ENCODE peak calls at places on chromosomes 13 and 19, in four cellular contexts. One of them, this sample, is unnamed.

GRCh38 chr19:51136891-51137551 is 5.1 kb upstream of the SIGLEC7 start:
- DNase-seq in upper lobe of left lung: peak; percentile 60
- DNase-seq in pancreas: no peak
- DNase-seq in gastrocnemius medialis: peak; percentile 29
- DNase-seq in this sample: no peak

GRCh38 chr19:3682741-3683404 is 17.4 kb downstream of the PIP5K1C start:
- DNase-seq in gastrocnemius medialis: no peak
- DNase-seq in pancreas: no peak
- DNase-seq in upper lobe of left lung: no peak
- DNase-seq in this sample: peak; percentile 53

GRCh38 chr13:26132756-26133155 is 80.9 kb upstream of the SHISA2 start:
- DNase-seq in gastrocnemius medialis: no peak
- DNase-seq in pancreas: no peak
- DNase-seq in upper lobe of left lung: no peak
- DNase-seq in this sample: no peak

GRCh38 chr13:112756967-112757758 is 67.3 kb downstream of the ATP11A start:
- DNase-seq in pancreas: no peak
- DNase-seq in gastrocnemius medialis: no peak
- DNase-seq in upper lobe of left lung: no peak
- DNase-seq in this sample: peak; percentile 42

GRCh38 chr19:33403221-33403972 is 29.9 kb downstream of the CEBPG start:
- DNase-seq in gastrocnemius medialis: peak; percentile 10
- DNase-seq in upper lobe of left lung: peak; percentile 77
- DNase-seq in pancreas: peak; percentile 46
- DNase-seq in this sample: peak; percentile 37

GRCh38 chr13:28654276-28654675 is 4.7 kb upstream of the POMP start:
- DNase-seq in gastrocnemius medialis: no peak
- DNase-seq in upper lobe of left lung: no peak
- DNase-seq in pancreas: no peak
- DNase-seq in this sample: no peak

GRCh38 chr19:3644351-3645066 is 17.9 kb upstream of the CACTIN start:
- DNase-seq in gastrocnemius medialis: no peak
- DNase-seq in pancreas: no peak
- DNase-seq in upper lobe of left lung: no peak
- DNase-seq in this sample: no peak

GRCh38 chr19:12952488-12953455 is 4.3 kb downstream of the GADD45GIP1 start:
- DNase-seq in pancreas: no peak
- DNase-seq in upper lobe of left lung: no peak
- DNase-seq in gastrocnemius medialis: no peak
- DNase-seq in this sample: peak; percentile 73

GRCh38 chr13:80113714-80114454 is 227.0 kb downstream of the SPRY2 start:
- DNase-seq in pancreas: no peak
- DNase-seq in gastrocnemius medialis: no peak
- DNase-seq in upper lobe of left lung: no peak
- DNase-seq in this sample: no peak

GRCh38 chr19:41411682-41412265 is 14.2 kb downstream of the BCKDHA start:
- DNase-seq in upper lobe of left lung: no peak
- DNase-seq in gastrocnemius medialis: peak; percentile 89
- DNase-seq in pancreas: no peak
- DNase-seq in this sample: no peak

GRCh38 chr19:46428278-46429141 is at the start of gene PNMA8C:
- DNase-seq in pancreas: peak; percentile 70
- DNase-seq in upper lobe of left lung: peak; percentile 22
- DNase-seq in gastrocnemius medialis: peak; percentile 27
- DNase-seq in this sample: peak; percentile 95

GRCh38 chr19:18668252-18668631 is 15.2 kb upstream of the CRTC1 start:
- DNase-seq in upper lobe of left lung: no peak
- DNase-seq in pancreas: no peak
- DNase-seq in gastrocnemius medialis: no peak
- DNase-seq in this sample: peak; percentile 75

GRCh38 chr13:75749407-75749806 is 113.3 kb downstream of the LMO7 start:
- DNase-seq in pancreas: no peak
- DNase-seq in gastrocnemius medialis: peak; percentile 72
- DNase-seq in upper lobe of left lung: no peak
- DNase-seq in this sample: peak; percentile 80

GRCh38 chr19:30449673-30450072 is 77.5 kb downstream of the ZNF536 start:
- DNase-seq in gastrocnemius medialis: no peak
- DNase-seq in pancreas: no peak
- DNase-seq in upper lobe of left lung: no peak
- DNase-seq in this sample: no peak

GRCh38 chr13:27359203-27359821 is 65.1 kb upstream of the GTF3A start:
- DNase-seq in upper lobe of left lung: peak; percentile 60
- DNase-seq in pancreas: peak; percentile 64
- DNase-seq in gastrocnemius medialis: peak; percentile 30
- DNase-seq in this sample: peak; percentile 72

GRCh38 chr13:45989607-45990006 is 62.9 kb downstream of the ZC3H13 start:
- DNase-seq in upper lobe of left lung: no peak
- DNase-seq in gastrocnemius medialis: no peak
- DNase-seq in pancreas: no peak
- DNase-seq in this sample: no peak

GRCh38 chr19:38686530-38686888 is 39.1 kb downstream of the ACTN4 start:
- DNase-seq in gastrocnemius medialis: no peak
- DNase-seq in upper lobe of left lung: no peak
- DNase-seq in pancreas: no peak
- DNase-seq in this sample: no peak

GRCh38 chr19:51253088-51253806 is 2.4 kb downstream of the SIGLECL1 start:
- DNase-seq in upper lobe of left lung: no peak
- DNase-seq in pancreas: no peak
- DNase-seq in gastrocnemius medialis: no peak
- DNase-seq in this sample: no peak

GRCh38 chr19:3057275-3057714 is 5.0 kb downstream of the TLE5 start:
- DNase-seq in pancreas: peak; percentile 99
- DNase-seq in upper lobe of left lung: peak; percentile 88
- DNase-seq in gastrocnemius medialis: peak; percentile 88
- DNase-seq in this sample: peak; percentile 92

GRCh38 chr19:32227561-32228165 is 117.7 kb upstream of the ZNF507 start:
- DNase-seq in pancreas: no peak
- DNase-seq in upper lobe of left lung: no peak
- DNase-seq in gastrocnemius medialis: no peak
- DNase-seq in this sample: no peak

GRCh38 chr13:81480634-81481033 is 1139.7 kb upstream of the SPRY2 start:
- DNase-seq in pancreas: no peak
- DNase-seq in gastrocnemius medialis: no peak
- DNase-seq in upper lobe of left lung: no peak
- DNase-seq in this sample: no peak

GRCh38 chr13:47459512-47459911 is 541.6 kb downstream of the SUCLA2 start:
- DNase-seq in upper lobe of left lung: no peak
- DNase-seq in gastrocnemius medialis: no peak
- DNase-seq in pancreas: no peak
- DNase-seq in this sample: no peak

GRCh38 chr13:98613591-98613990 is 36.7 kb upstream of the STK24 start:
- DNase-seq in gastrocnemius medialis: no peak
- DNase-seq in upper lobe of left lung: no peak
- DNase-seq in pancreas: no peak
- DNase-seq in this sample: no peak

DNA sequence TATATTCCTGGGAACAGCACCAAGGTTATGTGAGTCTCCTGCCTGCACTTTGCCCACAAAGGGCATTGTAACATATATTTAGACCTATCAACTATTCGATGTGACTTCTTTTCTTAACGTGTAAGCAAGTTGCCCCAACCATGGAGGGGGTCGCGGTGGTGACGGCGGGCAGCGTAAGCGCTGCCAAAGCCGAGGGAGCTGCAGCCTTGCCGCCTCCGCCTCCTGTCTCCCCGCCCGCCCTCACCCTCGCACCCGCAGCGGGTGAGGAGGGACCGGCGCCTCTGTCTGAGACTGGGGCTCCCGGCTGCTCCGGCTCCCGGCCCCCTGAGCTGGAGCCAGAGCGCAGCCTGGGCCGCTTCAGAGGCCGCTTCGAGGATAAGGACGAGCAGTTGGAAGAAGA is 59.0 kb downstream of the ZNF676 start:
- DNase-seq in pancreas: no peak
- DNase-seq in upper lobe of left lung: no peak
- DNase-seq in gastrocnemius medialis: no peak
- DNase-seq in this sample: no peak
- H3K9me3 ChIP-seq in pancreas: no peaks in the 10 kb centered on the region
- H3K9me3 ChIP-seq in upper lobe of left lung: peaks cover 20% of the 10 kb centered on the region
- H3K9me3 ChIP-seq in gastrocnemius medialis: no peaks in the 10 kb centered on the region
- H3K9me3 ChIP-seq in this sample: peaks cover 2% of the 10 kb centered on the region

GRCh38 chr19:58352760-58353671 is at the start of gene A1BG:
- DNase-seq in gastrocnemius medialis: no peak
- DNase-seq in pancreas: no peak
- DNase-seq in upper lobe of left lung: no peak
- DNase-seq in this sample: peak; percentile 44
- H3K36me3 ChIP-seq in gastrocnemius medialis: no peaks in the 10 kb centered on the region
- H3K36me3 ChIP-seq in pancreas: no peaks in the 10 kb centered on the region
- H3K36me3 ChIP-seq in upper lobe of left lung: no peaks in the 10 kb centered on the region
- H3K36me3 ChIP-seq in this sample: no peaks in the 10 kb centered on the region

DNA sequence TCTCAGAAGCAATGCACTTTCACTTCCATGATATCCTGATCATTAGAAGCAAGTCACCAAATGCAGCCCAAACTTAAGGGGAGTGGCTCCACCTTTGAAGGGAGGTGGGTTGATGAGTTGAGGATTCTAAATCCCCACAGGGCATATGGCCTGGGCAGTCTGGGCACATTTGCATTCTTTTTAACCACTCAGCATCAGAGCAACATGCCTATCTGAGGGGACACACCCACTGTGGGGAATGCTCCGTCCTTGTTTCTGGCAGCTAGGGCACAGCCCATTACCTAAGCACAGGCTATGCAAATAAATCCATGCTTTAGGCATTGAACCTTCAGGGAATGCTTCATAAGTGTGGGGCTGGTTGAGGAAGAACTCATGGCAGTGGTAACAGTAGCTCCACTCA is 12.3 kb upstream of the SACS start:
- DNase-seq in upper lobe of left lung: no peak
- DNase-seq in gastrocnemius medialis: no peak
- DNase-seq in pancreas: no peak
- DNase-seq in this sample: no peak
- H3K27ac ChIP-seq in upper lobe of left lung: no peak overlapping the region
- H3K27ac ChIP-seq in gastrocnemius medialis: no peak overlapping the region
- H3K27ac ChIP-seq in pancreas: no peak overlapping the region
- H3K27ac ChIP-seq in this sample: no peak overlapping the region

GRCh38 chr13:64849174-64849573 is 2381.0 kb downstream of the PCDH9 start:
- DNase-seq in gastrocnemius medialis: no peak
- DNase-seq in upper lobe of left lung: no peak
- DNase-seq in pancreas: no peak
- DNase-seq in this sample: no peak
- H3K9me3 ChIP-seq in gastrocnemius medialis: no peaks in the 10 kb centered on the region
- H3K9me3 ChIP-seq in upper lobe of left lung: no peaks in the 10 kb centered on the region
- H3K9me3 ChIP-seq in pancreas: no peaks in the 10 kb centered on the region
- H3K9me3 ChIP-seq in this sample: no peaks in the 10 kb centered on the region

DNA sequence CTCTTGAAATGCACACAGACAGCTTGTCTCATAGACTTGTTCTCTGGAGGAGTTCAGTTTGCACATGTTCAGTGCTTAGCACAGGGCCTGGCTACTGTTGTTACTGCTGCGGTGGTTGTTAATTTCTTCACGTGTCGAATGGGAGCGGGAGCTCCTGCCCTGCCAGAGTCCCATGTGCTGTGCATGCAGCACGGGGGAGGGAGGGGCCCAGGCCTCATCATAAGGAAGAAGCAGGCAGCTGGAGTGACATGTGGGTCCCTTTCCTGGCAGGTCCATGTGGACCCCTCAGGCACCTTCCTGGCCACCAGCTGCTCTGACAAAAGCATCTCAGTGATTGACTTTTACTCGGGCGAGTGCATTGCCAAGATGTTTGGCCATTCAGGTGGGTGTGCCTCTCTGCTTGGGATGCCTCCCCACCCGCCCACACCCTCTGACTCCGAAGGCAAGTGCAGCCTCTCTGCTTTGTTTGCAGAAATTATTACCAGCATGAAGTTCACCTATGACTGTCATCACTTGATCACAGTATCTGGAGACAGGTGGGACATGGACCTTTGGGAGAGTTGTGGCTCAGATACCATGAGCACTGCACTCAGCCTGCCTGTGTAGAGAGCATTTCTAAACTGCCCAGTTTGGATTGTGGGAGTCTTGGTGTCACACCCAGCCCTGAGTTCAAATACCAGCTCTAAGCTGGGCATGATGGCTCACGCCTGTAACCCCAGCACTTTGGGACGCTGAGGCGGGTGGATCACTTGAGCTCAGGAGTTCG is 19.8 kb upstream of the OVOL3 start:
- DNase-seq in upper lobe of left lung: no peak
- DNase-seq in gastrocnemius medialis: no peak
- DNase-seq in pancreas: no peak
- DNase-seq in this sample: no peak
- H3K36me3 ChIP-seq in upper lobe of left lung: peaks cover 8% of the 10 kb centered on the region
- H3K36me3 ChIP-seq in gastrocnemius medialis: no peaks in the 10 kb centered on the region
- H3K36me3 ChIP-seq in pancreas: no peaks in the 10 kb centered on the region
- H3K36me3 ChIP-seq in this sample: no peaks in the 10 kb centered on the region

This sample was measured in aorta.